ENCODE peak calls at places on chromosome 5, in four cellular contexts. One of them, this sample, is unnamed.
A peak's percentile ranks its signal among the peaks of the same experiment; 100 is the strongest.

GRCh38 chr5:125317546-125317995 is 571.1 kb upstream of the ZNF608 start:
- DNase-seq in coronary artery: no peak
- DNase-seq in colonic mucosa: no peak
- DNase-seq in adipocyte: no peak
- DNase-seq in this sample: no peak

GRCh38 chr5:152864993-152865392 is 459.9 kb upstream of the NMUR2 start:
- DNase-seq in coronary artery: no peak
- DNase-seq in colonic mucosa: no peak
- DNase-seq in adipocyte: peak; percentile 0
- DNase-seq in this sample: no peak

GRCh38 chr5:150258126-150258525 is 31.4 kb downstream of the CAMK2A start:
- DNase-seq in coronary artery: no peak
- DNase-seq in colonic mucosa: no peak
- DNase-seq in adipocyte: no peak
- DNase-seq in this sample: no peak

GRCh38 chr5:38370341-38371100 is 112.2 kb downstream of the EGFLAM start:
- DNase-seq in coronary artery: no peak
- DNase-seq in colonic mucosa: no peak
- DNase-seq in adipocyte: no peak
- DNase-seq in this sample: no peak

GRCh38 chr5:132250547-132250946 is 6.9 kb upstream of the PDLIM4 start:
- DNase-seq in coronary artery: no peak
- DNase-seq in colonic mucosa: no peak
- DNase-seq in adipocyte: no peak
- DNase-seq in this sample: no peak

GRCh38 chr5:54884195-54884536 is 101.2 kb downstream of the ESM1 start:
- DNase-seq in coronary artery: no peak
- DNase-seq in colonic mucosa: no peak
- DNase-seq in adipocyte: no peak
- DNase-seq in this sample: no peak

GRCh38 chr5:87079219-87079618 is 188.5 kb upstream of the RASA1 start:
- DNase-seq in coronary artery: no peak
- DNase-seq in colonic mucosa: no peak
- DNase-seq in adipocyte: no peak
- DNase-seq in this sample: no peak

GRCh38 chr5:88826959-88827585 is 55.9 kb downstream of the MEF2C start:
- DNase-seq in coronary artery: no peak
- DNase-seq in colonic mucosa: peak; percentile 29
- DNase-seq in adipocyte: peak; percentile 51
- DNase-seq in this sample: peak; percentile 80

GRCh38 chr5:111757582-111758283 is 739 bp upstream of the NREP start:
- DNase-seq in coronary artery: peak; percentile 96
- DNase-seq in colonic mucosa: peak; percentile 93
- DNase-seq in adipocyte: peak; percentile 97
- DNase-seq in this sample: peak; percentile 73

GRCh38 chr5:1557114-1557873 is 33.5 kb upstream of the LPCAT1 start:
- DNase-seq in coronary artery: no peak
- DNase-seq in colonic mucosa: peak; percentile 64
- DNase-seq in adipocyte: no peak
- DNase-seq in this sample: no peak

GRCh38 chr5:141430332-141431113 is at the start of gene PCDHGA12:
- DNase-seq in coronary artery: no peak
- DNase-seq in colonic mucosa: no peak
- DNase-seq in adipocyte: peak; percentile 36
- DNase-seq in this sample: no peak

GRCh38 chr5:54764691-54765090 is 220.7 kb downstream of the ESM1 start:
- DNase-seq in coronary artery: no peak
- DNase-seq in colonic mucosa: no peak
- DNase-seq in adipocyte: no peak
- DNase-seq in this sample: no peak

GRCh38 chr5:107516452-107517184 is 154.1 kb downstream of the EFNA5 start:
- DNase-seq in coronary artery: no peak
- DNase-seq in colonic mucosa: no peak
- DNase-seq in adipocyte: peak; percentile 77
- DNase-seq in this sample: no peak

GRCh38 chr5:34554656-34555055 is 101.5 kb upstream of the RAI14 start:
- DNase-seq in coronary artery: no peak
- DNase-seq in colonic mucosa: no peak
- DNase-seq in adipocyte: no peak
- DNase-seq in this sample: no peak

GRCh38 chr5:73815631-73816030 is 189.6 kb downstream of the ARHGEF28 start:
- DNase-seq in coronary artery: no peak
- DNase-seq in colonic mucosa: no peak
- DNase-seq in adipocyte: peak; percentile 16
- DNase-seq in this sample: no peak

GRCh38 chr5:73808916-73809315 is 182.9 kb downstream of the ARHGEF28 start:
- DNase-seq in coronary artery: no peak
- DNase-seq in colonic mucosa: no peak
- DNase-seq in adipocyte: no peak
- DNase-seq in this sample: no peak

GRCh38 chr5:73812962-73813588 is 187.1 kb downstream of the ARHGEF28 start:
- DNase-seq in coronary artery: no peak
- DNase-seq in colonic mucosa: peak; percentile 69
- DNase-seq in adipocyte: no peak
- DNase-seq in this sample: no peak

GRCh38 chr5:73814234-73814846 is 188.3 kb downstream of the ARHGEF28 start:
- DNase-seq in coronary artery: no peak
- DNase-seq in colonic mucosa: no peak
- DNase-seq in adipocyte: no peak
- DNase-seq in this sample: no peak

DNA sequence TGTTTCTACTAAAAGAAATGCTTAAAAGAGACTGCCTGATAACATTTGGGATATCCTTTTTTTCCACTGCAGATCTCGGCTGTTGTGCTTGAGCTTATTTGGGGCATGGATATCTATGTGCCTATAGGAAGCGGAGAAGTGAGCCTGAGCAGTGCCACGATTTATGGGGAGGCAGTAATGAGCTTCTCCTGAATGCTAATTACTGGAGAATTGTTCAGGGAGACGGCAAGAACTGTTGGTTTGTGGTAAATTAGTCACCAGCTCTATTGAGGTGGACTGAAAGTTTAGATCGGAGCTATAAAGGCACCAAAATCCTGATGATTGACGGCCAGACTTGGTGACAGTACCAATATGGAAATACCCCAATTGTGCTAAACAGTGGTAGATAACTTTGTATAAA is 186.5 kb downstream of the ARHGEF28 start:
- DNase-seq in coronary artery: no peak
- DNase-seq in colonic mucosa: no peak
- DNase-seq in adipocyte: no peak
- DNase-seq in this sample: no peak
- H3K4me3 ChIP-seq in coronary artery: no peak overlapping the region
- H3K4me3 ChIP-seq in colonic mucosa: no peak overlapping the region
- H3K4me3 ChIP-seq in adipocyte: no peak overlapping the region
- H3K4me3 ChIP-seq in this sample: no peak overlapping the region

DNA sequence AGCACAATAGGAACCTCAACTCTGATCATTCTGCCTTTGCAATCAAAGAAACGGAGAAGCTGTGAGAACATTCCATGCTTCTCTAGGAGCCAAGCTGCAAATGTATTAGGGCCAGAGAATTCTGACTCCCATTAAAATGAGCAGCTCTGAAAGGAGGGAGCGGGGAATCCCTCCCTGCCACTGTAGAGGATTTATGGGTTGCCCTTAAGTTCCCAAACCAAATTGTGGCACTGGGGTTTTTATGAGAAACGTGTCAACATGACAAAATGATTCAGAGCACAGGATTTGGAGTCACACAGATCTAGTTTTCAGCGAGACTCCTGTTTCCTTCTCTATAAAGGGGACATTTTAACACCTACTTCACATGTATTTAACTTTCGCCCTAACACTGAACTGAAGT is 1.8 kb downstream of the IL6ST start:
- DNase-seq in coronary artery: no peak
- DNase-seq in colonic mucosa: peak; percentile 30
- DNase-seq in adipocyte: peak; percentile 61
- DNase-seq in this sample: no peak
- H3K4me3 ChIP-seq in coronary artery: peak overlapping the region; percentile 94
- H3K4me3 ChIP-seq in colonic mucosa: peak overlapping the region; percentile 85
- H3K4me3 ChIP-seq in adipocyte: peak overlapping the region; percentile 96
- H3K4me3 ChIP-seq in this sample: peak overlapping the region; percentile 95

DNA sequence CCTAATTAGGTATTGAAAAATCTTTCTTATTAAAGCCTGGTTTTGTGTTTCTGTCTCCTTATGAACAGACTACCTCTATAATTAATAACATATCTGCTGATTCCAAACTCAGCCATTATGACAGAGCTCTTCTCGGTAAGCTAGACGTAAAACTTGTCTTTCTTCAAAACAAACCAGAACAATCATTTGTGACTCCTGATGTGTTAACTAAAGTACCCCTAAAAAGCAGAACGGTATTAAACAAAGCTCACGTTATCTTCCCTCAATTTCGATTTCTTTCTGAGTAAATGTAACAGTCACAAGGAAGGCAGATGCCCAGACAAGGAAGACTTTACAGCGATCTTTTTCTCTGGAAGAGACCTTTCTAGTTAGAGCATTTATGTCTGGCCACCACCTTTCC is 1.8 kb downstream of the SEMA5A start:
- DNase-seq in coronary artery: no peak
- DNase-seq in colonic mucosa: no peak
- DNase-seq in adipocyte: peak; percentile 58
- DNase-seq in this sample: no peak
- H3K4me3 ChIP-seq in coronary artery: peak overlapping the region; percentile 93
- H3K4me3 ChIP-seq in colonic mucosa: peak overlapping the region; percentile 60
- H3K4me3 ChIP-seq in adipocyte: peak overlapping the region; percentile 84
- H3K4me3 ChIP-seq in this sample: peak overlapping the region; percentile 65

GRCh38 chr5:53355930-53356329 is 124.5 kb upstream of the FST start:
- DNase-seq in coronary artery: no peak
- DNase-seq in colonic mucosa: no peak
- DNase-seq in adipocyte: no peak
- DNase-seq in this sample: no peak
- H3K4me3 ChIP-seq in coronary artery: no peak overlapping the region
- H3K4me3 ChIP-seq in colonic mucosa: no peak overlapping the region
- H3K4me3 ChIP-seq in adipocyte: no peak overlapping the region
- H3K4me3 ChIP-seq in this sample: no peak overlapping the region

GRCh38 chr5:151775025-151775606 is 3.4 kb downstream of the G3BP1 start:
- DNase-seq in coronary artery: no peak
- DNase-seq in colonic mucosa: no peak
- DNase-seq in adipocyte: no peak
- DNase-seq in this sample: no peak

GRCh38 chr5:151771259-151772028 is at the start of gene G3BP1:
- DNase-seq in coronary artery: peak; percentile 100
- DNase-seq in colonic mucosa: peak; percentile 100
- DNase-seq in adipocyte: peak; percentile 100
- DNase-seq in this sample: peak; percentile 100

GRCh38 chr5:151772868-151773561 is 1.3 kb downstream of the G3BP1 start:
- DNase-seq in coronary artery: no peak
- DNase-seq in colonic mucosa: no peak
- DNase-seq in adipocyte: peak; percentile 68
- DNase-seq in this sample: no peak

GRCh38 chr5:151772029-151772867 is 494 bp downstream of the G3BP1 start:
- DNase-seq in coronary artery: peak; percentile 84
- DNase-seq in colonic mucosa: peak; percentile 65
- DNase-seq in adipocyte: peak; percentile 62
- DNase-seq in this sample: peak; percentile 75

GRCh38 chr5:151773979-151774378 is 2.2 kb downstream of the G3BP1 start:
- DNase-seq in coronary artery: no peak
- DNase-seq in colonic mucosa: no peak
- DNase-seq in adipocyte: peak; percentile 36
- DNase-seq in this sample: no peak
- H3K4me3 ChIP-seq in coronary artery: peak overlapping the region; percentile 91
- H3K4me3 ChIP-seq in colonic mucosa: peak overlapping the region; percentile 75
- H3K4me3 ChIP-seq in adipocyte: peak overlapping the region; percentile 96
- H3K4me3 ChIP-seq in this sample: peak overlapping the region; percentile 92

DNA sequence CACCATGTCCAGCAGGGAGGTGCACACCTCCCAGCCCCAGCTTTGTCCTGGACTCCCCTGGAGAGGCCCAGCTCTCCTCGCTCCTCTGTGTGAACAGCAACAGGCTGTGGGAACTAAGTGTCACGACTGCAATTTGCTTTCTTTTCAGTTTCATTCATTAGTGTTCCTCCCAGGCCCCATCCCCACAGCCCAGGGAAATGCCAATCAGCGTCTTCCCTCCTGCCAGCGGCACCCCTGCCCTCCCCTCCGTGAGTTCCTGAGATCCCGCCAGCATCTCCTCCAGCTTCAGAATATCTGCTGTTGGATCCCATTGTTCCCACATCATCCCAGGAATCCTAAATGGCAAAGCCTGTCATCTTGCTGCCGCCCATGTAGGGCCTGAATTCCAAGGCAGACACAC is 13.1 kb upstream of the RPL26L1 start:
- DNase-seq in coronary artery: no peak
- DNase-seq in colonic mucosa: no peak
- DNase-seq in adipocyte: no peak
- DNase-seq in this sample: no peak
- H3K4me3 ChIP-seq in coronary artery: no peak overlapping the region
- H3K4me3 ChIP-seq in colonic mucosa: no peak overlapping the region
- H3K4me3 ChIP-seq in adipocyte: no peak overlapping the region
- H3K4me3 ChIP-seq in this sample: no peak overlapping the region

GRCh38 chr5:3197237-3197636 is 398.4 kb upstream of the IRX1 start:
- DNase-seq in coronary artery: no peak
- DNase-seq in colonic mucosa: no peak
- DNase-seq in adipocyte: no peak
- DNase-seq in this sample: no peak
- H3K4me3 ChIP-seq in coronary artery: no peak overlapping the region
- H3K4me3 ChIP-seq in colonic mucosa: no peak overlapping the region
- H3K4me3 ChIP-seq in adipocyte: no peak overlapping the region
- H3K4me3 ChIP-seq in this sample: no peak overlapping the region

DNA sequence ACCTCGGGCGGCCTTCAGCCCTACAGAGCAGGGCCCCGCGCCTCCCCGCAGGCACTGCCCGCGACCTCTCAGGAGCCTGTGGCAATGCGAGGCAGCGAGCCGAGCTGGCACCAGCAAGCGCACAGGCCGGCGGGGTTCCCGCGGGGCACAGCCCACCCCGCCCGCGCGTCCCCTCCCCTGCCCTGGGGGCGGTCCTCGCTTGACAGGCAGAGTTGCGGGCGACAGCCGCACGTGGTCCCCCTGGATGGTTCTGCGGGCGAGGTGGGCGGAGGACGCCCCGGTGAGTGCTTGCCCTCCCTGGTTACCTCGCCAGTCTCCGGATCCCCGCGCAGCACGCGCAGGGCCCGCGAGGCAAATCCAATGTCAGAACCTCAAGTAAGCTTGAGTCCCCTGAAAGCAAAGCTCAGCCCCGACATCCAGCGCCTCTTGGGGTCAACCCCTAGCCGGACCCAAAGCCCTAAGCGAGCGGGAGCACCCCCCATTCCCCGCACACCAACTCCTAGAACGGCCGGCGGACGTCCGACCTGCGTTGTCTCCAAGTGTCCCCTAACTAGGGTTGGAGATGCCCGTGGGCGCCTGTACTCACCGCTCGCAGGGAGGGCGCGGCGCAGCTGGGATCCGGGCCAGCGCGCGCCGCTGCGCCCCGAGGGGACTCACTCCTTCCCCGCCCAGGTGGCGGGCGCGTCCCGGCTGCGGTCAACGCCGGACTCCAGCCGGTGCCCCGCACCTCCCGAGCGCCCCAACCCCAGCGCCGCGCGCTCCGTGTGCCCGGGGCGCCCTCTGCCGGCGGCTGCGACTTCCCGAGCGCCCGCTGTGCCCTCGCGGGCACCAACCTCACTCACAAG is at the start of gene DRD1:
- DNase-seq in coronary artery: no peak
- DNase-seq in colonic mucosa: peak; percentile 42
- DNase-seq in adipocyte: peak; percentile 39
- DNase-seq in this sample: no peak
- H3K4me3 ChIP-seq in coronary artery: peak within 1 kb of the TSS; percentile 70
- H3K4me3 ChIP-seq in colonic mucosa: peak within 1 kb of the TSS; percentile 22
- H3K4me3 ChIP-seq in adipocyte: peak within 1 kb of the TSS; percentile 72
- H3K4me3 ChIP-seq in this sample: peak within 1 kb of the TSS; percentile 62